ENCODE peak calls at places on chromosomes 13 and 19, in five cellular contexts. J, E, I, H and B are unnamed samples.

GRCh38 chr13:21050288-21051197 is 10.8 kb downstream of the LATS2 start:
- DNase-seq in J (no peak), E (no peak), I (no peak), H (no peak), B (no peak)

GRCh38 chr19:50817941-50818858 is 5.4 kb downstream of the KLK1 start:
- DNase-seq in J (peak), E (peak), I (peak), H (peak), B (no peak)

GRCh38 chr13:28059214-28059613 is 41.2 kb downstream of the FLT3 start:
- DNase-seq in J (no peak), E (peak), I (peak), H (peak), B (peak)

GRCh38 chr13:41942462-41943094 is 18.3 kb downstream of the VWA8 start:
- DNase-seq in J (no peak), E (peak), I (peak), H (peak), B (peak)

GRCh38 chr19:11420894-11421606 is 1.9 kb upstream of the RGL3 start:
- DNase-seq in J (no peak), E (peak), I (no peak), H (no peak), B (no peak)

GRCh38 chr13:67230774-67231480 is 791 bp upstream of the PCDH9 start:
- DNase-seq in J (peak), E (peak), I (peak), H (peak), B (no peak)

GRCh38 chr19:3412066-3412465 is 45.7 kb downstream of the NFIC start:
- DNase-seq in J (no peak), E (no peak), I (no peak), H (no peak), B (no peak)

GRCh38 chr13:94181461-94182107 is 297.9 kb downstream of the DCT start:
- DNase-seq in J (no peak), E (no peak), I (no peak), H (no peak), B (no peak)

GRCh38 chr19:449916-450315 is 10.9 kb downstream of the SHC2 start:
- DNase-seq in J (no peak), E (no peak), I (no peak), H (no peak), B (no peak)

GRCh38 chr19:14835011-14835410 is at the start of the genes OR7A5 and OR7C1:
- DNase-seq in J (no peak), E (no peak), I (no peak), H (no peak), B (peak)

GRCh38 chr13:113064534-113065405 is 40.8 kb upstream of the F7 start:
- DNase-seq in J (no peak), E (no peak), I (no peak), H (peak), B (no peak)

GRCh38 chr19:35213678-35214632 is 14.6 kb downstream of the FAM187B start:
- DNase-seq in J (no peak), E (no peak), I (no peak), H (no peak), B (peak)

GRCh38 chr13:23969672-23970071 is 72.4 kb upstream of the C1QTNF9B start:
- DNase-seq in J (no peak), E (no peak), I (no peak), H (peak), B (peak)

GRCh38 chr19:18850560-18851375 is 19.0 kb downstream of the UPF1 start:
- DNase-seq in J (no peak), E (no peak), I (no peak), H (no peak), B (peak)

GRCh38 chr19:50460161-50460765 is 16.0 kb upstream of the EMC10 start:
- DNase-seq in J (no peak), E (no peak), I (no peak), H (no peak), B (peak)

GRCh38 chr19:17125728-17126677 is 50.4 kb downstream of the MYO9B start:
- DNase-seq in J (no peak), E (no peak), I (no peak), H (peak), B (peak)

GRCh38 chr13:106561551-106562170 is 6.3 kb downstream of the ARGLU1 start:
- DNase-seq in J (no peak), E (no peak), I (no peak), H (peak), B (no peak)

GRCh38 chr13:78650725-78651083 is 8.3 kb downstream of the OBI1 start:
- DNase-seq in J (no peak), E (no peak), I (no peak), H (no peak), B (no peak)

GRCh38 chr13:32587014-32587773 is 942 bp downstream of the PDS5B start:
- DNase-seq in J (no peak), E (peak), I (peak), H (peak), B (peak)

GRCh38 chr19:29876414-29876813 is 64.6 kb downstream of the CCNE1 start:
- DNase-seq in J (no peak), E (no peak), I (no peak), H (no peak), B (no peak)

GRCh38 chr13:109139346-109139745 is 509.9 kb downstream of the MYO16 start:
- DNase-seq in J (no peak), E (no peak), I (no peak), H (no peak), B (no peak)

GRCh38 chr13:109136873-109137272 is 507.5 kb downstream of the MYO16 start:
- DNase-seq in J (no peak), E (no peak), I (no peak), H (no peak), B (no peak)

GRCh38 chr13:109140777-109141354 is 511.5 kb downstream of the MYO16 start:
- DNase-seq in J (no peak), E (no peak), I (no peak), H (no peak), B (no peak)

GRCh38 chr13:109141716-109142115 is 512.3 kb downstream of the MYO16 start:
- DNase-seq in J (no peak), E (no peak), I (no peak), H (no peak), B (no peak)

GRCh38 chr13:109140054-109140776 is 510.8 kb downstream of the MYO16 start:
- DNase-seq in J (no peak), E (no peak), I (no peak), H (no peak), B (no peak)
- H2AFZ ChIP-seq in J (no peak), E (no peak), I (no peak), H (no peak), B (no peak)

GRCh38 chr19:13040232-13040915 is 45.1 kb downstream of the NFIX start:
- DNase-seq in J (no peak), E (no peak), I (no peak), H (no peak), B (no peak)
- H2BK12ac ChIP-seq in J (no peak), E (no peak), I (no peak), H (no peak), B (no peak)

DNA sequence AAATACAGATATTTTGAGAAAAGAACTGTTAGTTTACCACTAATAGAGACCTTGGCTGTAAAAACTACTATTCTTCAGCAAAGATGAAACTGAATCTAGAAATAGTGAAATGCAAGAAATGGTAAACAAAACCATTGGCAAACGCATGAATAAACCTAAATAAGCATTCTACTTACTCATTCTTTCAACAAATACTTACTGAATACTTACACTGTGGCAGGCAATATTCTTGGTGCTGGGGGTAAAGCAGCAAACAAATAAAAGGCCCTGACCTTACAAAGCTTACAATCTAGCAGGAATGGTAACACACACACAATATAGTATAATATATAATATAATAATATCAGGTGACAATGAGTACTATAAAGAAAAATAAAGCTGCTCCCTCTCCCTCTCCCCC is 38.7 kb downstream of the KATNAL1 start:
- DNase-seq in J (no peak), E (no peak), I (no peak), H (peak), B (no peak)
- H3K27ac ChIP-seq in J (no peak), E (no peak), I (no peak), H (no peak), B (no peak)

GRCh38 chr19:40274585-40275544 is 10.3 kb downstream of the AKT2 start:
- DNase-seq in J (no peak), E (no peak), I (no peak), H (no peak), B (no peak)
- H2AFZ ChIP-seq in J (no peak), E (no peak), I (no peak), H (no peak), B (no peak)

GRCh38 chr13:97335488-97336134 is 98.4 kb upstream of the RAP2A start:
- DNase-seq in J (no peak), E (no peak), I (no peak), H (no peak), B (no peak)
- H2BK12ac ChIP-seq in J (no peak), E (no peak), I (no peak), H (no peak), B (no peak)

DNA sequence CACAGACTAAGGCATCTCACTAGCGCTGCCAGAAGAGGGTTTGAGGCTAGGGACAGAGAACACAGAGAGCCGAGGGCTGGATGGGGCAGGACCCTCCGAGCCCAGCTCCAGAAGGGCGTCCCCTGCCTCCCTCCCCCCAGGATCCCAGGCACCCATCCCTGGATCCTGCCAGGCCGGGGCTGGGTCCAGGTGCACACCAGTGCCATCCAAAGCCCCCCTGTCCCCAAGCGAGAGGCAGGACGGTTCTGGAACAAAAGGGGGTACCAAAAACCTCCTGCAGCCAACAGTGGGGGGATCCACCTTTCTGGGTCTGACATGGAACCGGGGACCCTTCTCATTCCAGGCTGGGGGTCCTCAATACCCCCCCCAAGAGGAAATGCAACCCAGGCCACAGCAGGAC is 4.4 kb upstream of the REXO1 start:
- DNase-seq in J (no peak), E (no peak), I (no peak), H (no peak), B (no peak)
- H3K27ac ChIP-seq in J (no peak), E (no peak), I (no peak), H (no peak), B (no peak)

GRCh38 chr13:100773429-100773828 is 98.8 kb upstream of the TMTC4 start:
- DNase-seq in J (no peak), E (no peak), I (no peak), H (no peak), B (no peak)
- H2AFZ ChIP-seq in J (no peak), E (no peak), I (no peak), H (no peak), B (no peak)

DNA sequence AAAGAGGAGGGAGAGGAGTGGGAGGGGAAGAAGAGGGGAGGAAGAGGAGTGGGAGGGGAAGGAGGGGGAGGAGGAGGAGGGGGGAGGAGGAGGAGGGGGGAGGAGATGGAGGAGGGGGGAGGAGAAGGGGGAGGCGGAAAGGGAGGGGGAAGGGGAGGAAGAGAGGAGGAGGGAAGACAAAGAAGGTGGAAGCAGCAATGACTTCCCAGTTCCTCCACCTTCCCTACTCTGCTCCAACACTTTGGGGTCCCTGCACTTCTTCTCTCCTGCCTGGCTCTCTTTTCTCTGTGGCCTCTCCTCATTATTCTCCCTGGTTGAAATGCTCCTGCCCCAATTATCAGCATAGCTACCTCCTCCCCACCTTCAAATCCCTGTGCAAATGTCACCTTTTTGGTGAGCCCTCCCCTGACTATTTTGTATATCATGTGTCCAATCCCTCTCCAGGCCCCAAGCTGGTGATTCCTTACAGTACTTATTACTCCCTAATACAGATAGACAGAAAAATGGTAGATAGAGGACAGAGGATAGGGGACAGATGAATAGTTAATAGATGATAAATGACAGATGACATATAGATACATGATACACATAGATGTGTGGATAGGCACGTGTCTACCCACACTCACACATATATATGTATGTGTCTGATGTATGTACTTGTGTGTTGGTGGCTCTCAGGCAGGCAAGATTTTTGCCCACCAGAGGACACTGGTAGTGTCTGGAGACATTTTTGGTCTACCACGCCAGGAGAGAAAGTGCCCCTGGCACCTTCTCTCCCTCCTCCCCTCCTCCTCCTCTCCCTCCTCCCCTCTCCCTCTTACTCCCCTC is 25.2 kb downstream of the NLRP9 start:
- DNase-seq in J (no peak), E (no peak), I (no peak), H (no peak), B (no peak)
- H2BK12ac ChIP-seq in J (no peak), E (no peak), I (no peak), H (no peak), B (no peak)

DNA sequence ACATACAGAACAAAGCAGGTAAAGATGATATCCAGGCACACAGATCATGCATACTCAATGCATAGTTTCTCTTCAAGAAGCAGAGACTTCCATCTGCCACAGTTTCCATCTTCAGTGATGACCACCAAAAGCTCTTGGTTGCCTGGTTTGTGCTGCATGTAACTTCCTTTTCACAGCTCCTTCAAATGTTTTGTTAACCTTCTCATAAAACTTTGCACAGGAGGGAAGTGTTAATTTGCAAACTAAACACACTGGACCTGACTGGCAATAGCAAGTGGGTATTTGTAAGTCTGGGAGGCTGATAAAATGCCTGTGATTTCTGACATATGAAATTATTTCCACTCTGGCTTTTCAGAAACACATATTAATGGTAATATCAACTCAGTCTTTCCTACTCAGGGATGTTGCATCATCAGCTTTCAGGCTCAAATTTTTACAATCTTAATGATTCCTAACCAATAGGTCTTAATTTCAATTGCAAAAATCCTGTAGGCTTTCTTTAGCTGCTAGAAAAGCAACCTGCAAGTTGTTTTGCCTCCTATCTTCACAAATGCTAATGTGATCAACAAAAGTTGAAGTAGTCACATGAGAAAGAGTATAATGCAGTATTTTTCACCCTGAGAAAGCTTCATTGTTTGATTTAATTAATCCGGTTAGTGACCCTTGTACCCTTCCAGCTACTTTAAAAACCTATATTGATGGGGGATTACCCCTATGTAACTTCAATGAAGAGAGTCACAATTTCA is 575.6 kb downstream of the DIAPH3 start:
- DNase-seq in J (no peak), E (no peak), I (peak), H (no peak), B (no peak)
- H3K27ac ChIP-seq in J (no peak), E (peak), I (no peak), H (no peak), B (no peak)

DNA sequence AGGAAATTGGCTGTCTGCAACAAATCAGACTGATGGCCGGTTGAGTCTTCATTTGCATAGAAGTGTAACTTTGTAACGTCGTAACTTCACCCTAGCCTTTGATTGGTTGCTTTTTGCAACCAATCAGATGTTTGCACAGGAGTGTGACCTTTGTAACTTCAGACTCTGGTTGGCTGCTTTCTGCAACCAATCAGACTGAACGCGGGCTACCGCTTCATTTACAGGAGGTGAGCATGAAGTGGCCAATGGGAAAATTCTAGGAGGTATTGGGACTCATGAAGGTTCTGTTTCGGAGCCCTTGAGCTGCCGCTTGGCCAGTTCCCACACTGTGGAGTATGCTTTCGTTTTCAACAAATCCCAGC is 441 bp upstream of the ZNF559 start:
- DNase-seq in J (no peak), E (peak), I (no peak), H (no peak), B (peak)
- H2AFZ ChIP-seq in J (peak), E (peak), I (peak), H (peak), B (peak)